ENCODE peak calls at places on chromosome 5, in eight cellular contexts. One of them, this sample, is unnamed.

GRCh38 chr5:158634713-158635112 is 465.0 kb downstream of the EBF1 start:
- DNase-seq in neural progenitor cell: peak; percentile 37
- DNase-seq in WERI-Rb-1: no peak
- DNase-seq in mammary epithelial cell: no peak
- DNase-seq in HCT116: no peak
- DNase-seq in suprapubic skin: peak; percentile 79
- DNase-seq in upper lobe of right lung: no peak
- DNase-seq in right atrium auricular region: no peak
- DNase-seq in this sample: no peak

GRCh38 chr5:124154714-124155113 is 591.7 kb downstream of the ZNF608 start:
- DNase-seq in neural progenitor cell: no peak
- DNase-seq in WERI-Rb-1: no peak
- DNase-seq in mammary epithelial cell: no peak
- DNase-seq in HCT116: no peak
- DNase-seq in suprapubic skin: no peak
- DNase-seq in upper lobe of right lung: no peak
- DNase-seq in right atrium auricular region: no peak
- DNase-seq in this sample: no peak

GRCh38 chr5:28344803-28345433 is 1306.5 kb upstream of the CDH9 start:
- DNase-seq in neural progenitor cell: peak; percentile 77
- DNase-seq in WERI-Rb-1: peak; percentile 39
- DNase-seq in mammary epithelial cell: peak; percentile 38
- DNase-seq in HCT116: no peak
- DNase-seq in suprapubic skin: no peak
- DNase-seq in upper lobe of right lung: no peak
- DNase-seq in right atrium auricular region: no peak
- DNase-seq in this sample: no peak

GRCh38 chr5:173327948-173328895 is at the start of gene STC2:
- DNase-seq in neural progenitor cell: peak; percentile 98
- DNase-seq in WERI-Rb-1: peak; percentile 90
- DNase-seq in mammary epithelial cell: peak; percentile 50
- DNase-seq in HCT116: peak; percentile 95
- DNase-seq in suprapubic skin: peak; percentile 78
- DNase-seq in upper lobe of right lung: no peak
- DNase-seq in right atrium auricular region: peak; percentile 83
- DNase-seq in this sample: peak; percentile 62

GRCh38 chr5:13218518-13218917 is 726.0 kb downstream of the DNAH5 start:
- DNase-seq in neural progenitor cell: peak; percentile 39
- DNase-seq in WERI-Rb-1: no peak
- DNase-seq in mammary epithelial cell: peak; percentile 29
- DNase-seq in HCT116: no peak
- DNase-seq in suprapubic skin: no peak
- DNase-seq in upper lobe of right lung: no peak
- DNase-seq in right atrium auricular region: no peak
- DNase-seq in this sample: no peak

GRCh38 chr5:66848749-66849641 is 252.8 kb downstream of the MAST4 start:
- DNase-seq in neural progenitor cell: no peak
- DNase-seq in WERI-Rb-1: no peak
- DNase-seq in mammary epithelial cell: no peak
- DNase-seq in HCT116: no peak
- DNase-seq in suprapubic skin: no peak
- DNase-seq in upper lobe of right lung: no peak
- DNase-seq in right atrium auricular region: no peak
- DNase-seq in this sample: no peak

GRCh38 chr5:76402251-76402879 is 720 bp upstream of the IQGAP2 start:
- DNase-seq in neural progenitor cell: peak; percentile 79
- DNase-seq in WERI-Rb-1: peak; percentile 92
- DNase-seq in mammary epithelial cell: no peak
- DNase-seq in HCT116: no peak
- DNase-seq in suprapubic skin: no peak
- DNase-seq in upper lobe of right lung: peak; percentile 77
- DNase-seq in right atrium auricular region: no peak
- DNase-seq in this sample: peak; percentile 80

GRCh38 chr5:72369301-72370079 is 49.3 kb downstream of the PTCD2 start:
- DNase-seq in neural progenitor cell: no peak
- DNase-seq in WERI-Rb-1: no peak
- DNase-seq in mammary epithelial cell: no peak
- DNase-seq in HCT116: no peak
- DNase-seq in suprapubic skin: no peak
- DNase-seq in upper lobe of right lung: no peak
- DNase-seq in right atrium auricular region: no peak
- DNase-seq in this sample: no peak

GRCh38 chr5:127536687-127537086 is 19.2 kb downstream of the PRRC1 start:
- DNase-seq in neural progenitor cell: no peak
- DNase-seq in WERI-Rb-1: no peak
- DNase-seq in mammary epithelial cell: no peak
- DNase-seq in HCT116: no peak
- DNase-seq in suprapubic skin: no peak
- DNase-seq in upper lobe of right lung: no peak
- DNase-seq in right atrium auricular region: no peak
- DNase-seq in this sample: no peak

GRCh38 chr5:91219141-91219802 is 163.8 kb downstream of the ARRDC3 start:
- DNase-seq in neural progenitor cell: no peak
- DNase-seq in WERI-Rb-1: no peak
- DNase-seq in mammary epithelial cell: peak; percentile 82
- DNase-seq in HCT116: no peak
- DNase-seq in suprapubic skin: no peak
- DNase-seq in upper lobe of right lung: no peak
- DNase-seq in right atrium auricular region: peak; percentile 66
- DNase-seq in this sample: no peak

GRCh38 chr5:84393969-84394368 is 9.3 kb upstream of the EDIL3 start:
- DNase-seq in neural progenitor cell: no peak
- DNase-seq in WERI-Rb-1: no peak
- DNase-seq in mammary epithelial cell: peak; percentile 86
- DNase-seq in HCT116: peak; percentile 29
- DNase-seq in suprapubic skin: no peak
- DNase-seq in upper lobe of right lung: no peak
- DNase-seq in right atrium auricular region: no peak
- DNase-seq in this sample: no peak

GRCh38 chr5:58944221-58944620 is 361.3 kb downstream of the RAB3C start:
- DNase-seq in neural progenitor cell: no peak
- DNase-seq in WERI-Rb-1: no peak
- DNase-seq in mammary epithelial cell: no peak
- DNase-seq in HCT116: no peak
- DNase-seq in suprapubic skin: no peak
- DNase-seq in upper lobe of right lung: no peak
- DNase-seq in right atrium auricular region: no peak
- DNase-seq in this sample: no peak

GRCh38 chr5:138955672-138956295 is 80.6 kb upstream of the LRRTM2 start:
- DNase-seq in neural progenitor cell: no peak
- DNase-seq in WERI-Rb-1: no peak
- DNase-seq in mammary epithelial cell: no peak
- DNase-seq in HCT116: no peak
- DNase-seq in suprapubic skin: no peak
- DNase-seq in upper lobe of right lung: no peak
- DNase-seq in right atrium auricular region: no peak
- DNase-seq in this sample: no peak

GRCh38 chr5:140362875-140363630 is 3.1 kb downstream of the SLC4A9 start:
- DNase-seq in neural progenitor cell: peak; percentile 88
- DNase-seq in WERI-Rb-1: peak; percentile 88
- DNase-seq in mammary epithelial cell: peak; percentile 68
- DNase-seq in HCT116: peak; percentile 65
- DNase-seq in suprapubic skin: peak; percentile 88
- DNase-seq in upper lobe of right lung: peak; percentile 92
- DNase-seq in right atrium auricular region: peak; percentile 78
- DNase-seq in this sample: peak; percentile 90

GRCh38 chr5:153807796-153808195 is 230.9 kb downstream of the FAM114A2 start:
- DNase-seq in neural progenitor cell: peak; percentile 74
- DNase-seq in WERI-Rb-1: peak; percentile 37
- DNase-seq in mammary epithelial cell: no peak
- DNase-seq in HCT116: no peak
- DNase-seq in suprapubic skin: no peak
- DNase-seq in upper lobe of right lung: no peak
- DNase-seq in right atrium auricular region: no peak
- DNase-seq in this sample: no peak

GRCh38 chr5:11166906-11167305 is 405.9 kb upstream of the DAP start:
- DNase-seq in neural progenitor cell: no peak
- DNase-seq in WERI-Rb-1: no peak
- DNase-seq in mammary epithelial cell: no peak
- DNase-seq in HCT116: no peak
- DNase-seq in suprapubic skin: no peak
- DNase-seq in upper lobe of right lung: no peak
- DNase-seq in right atrium auricular region: no peak
- DNase-seq in this sample: no peak

GRCh38 chr5:61915646-61916045 is 390.4 kb upstream of the KIF2A start:
- DNase-seq in neural progenitor cell: peak; percentile 8
- DNase-seq in WERI-Rb-1: no peak
- DNase-seq in mammary epithelial cell: no peak
- DNase-seq in HCT116: no peak
- DNase-seq in suprapubic skin: no peak
- DNase-seq in upper lobe of right lung: no peak
- DNase-seq in right atrium auricular region: no peak
- DNase-seq in this sample: no peak

GRCh38 chr5:998975-999501 is 9.6 kb upstream of the NKD2 start:
- DNase-seq in neural progenitor cell: no peak
- DNase-seq in WERI-Rb-1: peak; percentile 13
- DNase-seq in mammary epithelial cell: no peak
- DNase-seq in HCT116: no peak
- DNase-seq in suprapubic skin: peak; percentile 71
- DNase-seq in upper lobe of right lung: peak; percentile 63
- DNase-seq in right atrium auricular region: peak; percentile 61
- DNase-seq in this sample: peak; percentile 39

GRCh38 chr5:125372694-125373621 is 626.5 kb upstream of the ZNF608 start:
- DNase-seq in neural progenitor cell: peak; percentile 81
- DNase-seq in WERI-Rb-1: peak; percentile 74
- DNase-seq in mammary epithelial cell: peak; percentile 53
- DNase-seq in HCT116: no peak
- DNase-seq in suprapubic skin: no peak
- DNase-seq in upper lobe of right lung: no peak
- DNase-seq in right atrium auricular region: no peak
- DNase-seq in this sample: no peak

GRCh38 chr5:122077451-122078115 is 476 bp downstream of the LOX start:
- DNase-seq in neural progenitor cell: peak; percentile 64
- DNase-seq in WERI-Rb-1: peak; percentile 31
- DNase-seq in mammary epithelial cell: peak; percentile 41
- DNase-seq in HCT116: no peak
- DNase-seq in suprapubic skin: peak; percentile 77
- DNase-seq in upper lobe of right lung: peak; percentile 64
- DNase-seq in right atrium auricular region: peak; percentile 59
- DNase-seq in this sample: no peak

GRCh38 chr5:83281658-83282057 is 189.9 kb upstream of the VCAN start:
- DNase-seq in neural progenitor cell: peak; percentile 5
- DNase-seq in WERI-Rb-1: no peak
- DNase-seq in mammary epithelial cell: peak; percentile 74
- DNase-seq in HCT116: peak; percentile 89
- DNase-seq in suprapubic skin: no peak
- DNase-seq in upper lobe of right lung: no peak
- DNase-seq in right atrium auricular region: no peak
- DNase-seq in this sample: no peak

GRCh38 chr5:54895816-54896341 is 89.5 kb downstream of the ESM1 start:
- DNase-seq in neural progenitor cell: peak; percentile 58
- DNase-seq in WERI-Rb-1: peak; percentile 56
- DNase-seq in mammary epithelial cell: peak; percentile 42
- DNase-seq in HCT116: peak; percentile 39
- DNase-seq in suprapubic skin: no peak
- DNase-seq in upper lobe of right lung: no peak
- DNase-seq in right atrium auricular region: no peak
- DNase-seq in this sample: no peak

GRCh38 chr5:135737701-135738563 is 96.5 kb upstream of the SLC25A48 start:
- DNase-seq in neural progenitor cell: no peak
- DNase-seq in WERI-Rb-1: peak; percentile 58
- DNase-seq in mammary epithelial cell: no peak
- DNase-seq in HCT116: no peak
- DNase-seq in suprapubic skin: peak; percentile 69
- DNase-seq in upper lobe of right lung: no peak
- DNase-seq in right atrium auricular region: peak; percentile 42
- DNase-seq in this sample: no peak

DNA sequence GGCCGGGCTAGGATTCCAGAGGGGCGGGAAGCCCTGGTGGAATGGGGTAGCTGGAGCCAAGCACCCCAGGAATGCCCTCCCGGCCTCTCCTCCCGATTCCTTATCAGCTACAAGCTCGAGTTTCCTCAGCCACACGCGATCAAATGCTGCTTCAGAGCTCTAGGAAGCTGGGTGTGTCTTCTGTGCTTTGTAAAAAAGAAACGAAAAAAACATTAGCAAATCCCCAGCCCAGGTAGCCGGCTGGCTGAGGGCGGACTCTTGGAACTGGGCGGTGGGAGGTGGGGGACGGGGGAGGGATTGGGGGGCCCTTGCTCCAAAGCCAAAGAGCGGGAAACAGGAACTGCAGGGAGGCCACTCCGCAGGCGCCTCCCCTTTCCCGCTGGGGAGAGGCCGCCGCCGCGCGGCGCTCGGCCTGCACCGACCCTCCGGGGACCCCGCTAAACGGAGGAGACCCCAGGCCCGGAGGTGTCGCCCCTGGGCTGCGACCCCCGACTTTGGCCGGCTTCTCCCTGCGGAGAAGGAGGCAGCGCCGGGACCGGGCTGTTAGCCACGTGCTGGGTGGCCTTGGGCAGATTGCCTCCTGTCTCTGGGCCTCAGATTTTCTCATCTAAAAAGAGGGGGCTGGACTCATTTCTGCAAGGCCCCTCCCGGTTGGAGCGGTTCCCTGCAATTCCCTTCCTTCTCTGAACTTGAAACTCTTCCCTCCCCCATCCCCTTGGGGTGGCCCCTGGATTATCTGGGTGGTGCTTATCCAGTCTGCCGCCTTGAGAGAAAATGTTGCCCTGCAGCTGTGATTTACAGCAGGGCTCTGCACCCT is 40.9 kb upstream of the FABP6 start:
- DNase-seq in neural progenitor cell: peak; percentile 70
- DNase-seq in WERI-Rb-1: peak; percentile 94
- DNase-seq in mammary epithelial cell: no peak
- DNase-seq in HCT116: no peak
- DNase-seq in suprapubic skin: peak; percentile 82
- DNase-seq in upper lobe of right lung: peak; percentile 77
- DNase-seq in right atrium auricular region: peak; percentile 79
- DNase-seq in this sample: peak; percentile 63
- TF ChIP-seq CTCF in neural progenitor cell: peak; percentile 10
- TF ChIP-seq CTCF in WERI-Rb-1: no peak
- TF ChIP-seq CTCF in mammary epithelial cell: no peak
- TF ChIP-seq CTCF in HCT116: no peak
- TF ChIP-seq CTCF in suprapubic skin: no peak
- TF ChIP-seq CTCF in upper lobe of right lung: peak; percentile 7
- TF ChIP-seq CTCF in right atrium auricular region: peak; percentile 51
- TF ChIP-seq CTCF in this sample: no peak

GRCh38 chr5:142141463-142141862 is 32.9 kb downstream of the NDFIP1 start:
- DNase-seq in neural progenitor cell: no peak
- DNase-seq in WERI-Rb-1: no peak
- DNase-seq in mammary epithelial cell: no peak
- DNase-seq in HCT116: no peak
- DNase-seq in suprapubic skin: no peak
- DNase-seq in upper lobe of right lung: no peak
- DNase-seq in right atrium auricular region: no peak
- DNase-seq in this sample: no peak
- H3K36me3 ChIP-seq in neural progenitor cell: peaks cover 8% of the 10 kb centered on the region
- H3K36me3 ChIP-seq in WERI-Rb-1: peaks cover 45% of the 10 kb centered on the region
- H3K36me3 ChIP-seq in mammary epithelial cell: peaks cover 26% of the 10 kb centered on the region
- H3K36me3 ChIP-seq in HCT116: peaks cover 6% of the 10 kb centered on the region
- H3K36me3 ChIP-seq in suprapubic skin: peaks cover 73% of the 10 kb centered on the region
- H3K36me3 ChIP-seq in upper lobe of right lung: peaks cover 70% of the 10 kb centered on the region
- H3K36me3 ChIP-seq in right atrium auricular region: peaks cover 70% of the 10 kb centered on the region
- H3K36me3 ChIP-seq in this sample: peaks cover 94% of the 10 kb centered on the region

GRCh38 chr5:113190347-113190746 is 213.7 kb downstream of the DCP2 start:
- DNase-seq in neural progenitor cell: peak; percentile 34
- DNase-seq in WERI-Rb-1: no peak
- DNase-seq in mammary epithelial cell: no peak
- DNase-seq in HCT116: no peak
- DNase-seq in suprapubic skin: no peak
- DNase-seq in upper lobe of right lung: no peak
- DNase-seq in right atrium auricular region: no peak
- DNase-seq in this sample: no peak
- H3K27ac ChIP-seq in neural progenitor cell: no peak overlapping the region
- H3K27ac ChIP-seq in WERI-Rb-1: no peak overlapping the region
- H3K27ac ChIP-seq in mammary epithelial cell: no peak overlapping the region
- H3K27ac ChIP-seq in HCT116: no peak overlapping the region
- H3K27ac ChIP-seq in suprapubic skin: no peak overlapping the region
- H3K27ac ChIP-seq in upper lobe of right lung: no peak overlapping the region
- H3K27ac ChIP-seq in right atrium auricular region: no peak overlapping the region
- H3K27ac ChIP-seq in this sample: no peak overlapping the region

GRCh38 chr5:109959652-109960051 is 269.9 kb downstream of the MAN2A1 start:
- DNase-seq in neural progenitor cell: no peak
- DNase-seq in WERI-Rb-1: no peak
- DNase-seq in mammary epithelial cell: no peak
- DNase-seq in HCT116: no peak
- DNase-seq in suprapubic skin: no peak
- DNase-seq in upper lobe of right lung: no peak
- DNase-seq in right atrium auricular region: no peak
- DNase-seq in this sample: no peak
- TF ChIP-seq CTCF in neural progenitor cell: peak; percentile 39
- TF ChIP-seq CTCF in WERI-Rb-1: no peak
- TF ChIP-seq CTCF in mammary epithelial cell: no peak
- TF ChIP-seq CTCF in HCT116: no peak
- TF ChIP-seq CTCF in suprapubic skin: no peak
- TF ChIP-seq CTCF in upper lobe of right lung: no peak
- TF ChIP-seq CTCF in right atrium auricular region: no peak
- TF ChIP-seq CTCF in this sample: no peak